ENCODE peak calls at places on chromosomes 7 and 10, in six cellular contexts. A, R, N, I, P and G are unnamed samples. For H3K9me3 and H3K4me1, the result is how much of the 10 kb centered on the place peaks cover.

GRCh38 chr10:6494934-6495592 is 85.0 kb downstream of the PRKCQ start:
- DNase-seq in N (no peak), R (no peak), A (no peak), I (no peak), P (no peak), G (no peak)

GRCh38 chr10:30639946-30640786 is 10.6 kb upstream of the LYZL2 start:
- DNase-seq in N (peak), A (no peak), R (peak), I (no peak), P (peak), G (no peak)

GRCh38 chr10:116080553-116080952 is 192.5 kb downstream of the GFRA1 start:
- DNase-seq in R (no peak), N (no peak), P (no peak), I (no peak), A (no peak), G (no peak)

GRCh38 chr7:100546129-100546867 is 7.3 kb downstream of the AGFG2 start:
- DNase-seq in P (no peak), A (no peak), I (peak), R (peak), N (no peak), G (no peak)

GRCh38 chr10:43888551-43888950 is 239.9 kb upstream of the ZNF32 start:
- DNase-seq in A (no peak), R (peak), P (no peak), I (no peak), N (no peak), G (no peak)

GRCh38 chr7:144027974-144028373 is 20.8 kb upstream of the OR2A5 start:
- DNase-seq in P (no peak), R (no peak), A (no peak), I (no peak), N (no peak), G (no peak)

GRCh38 chr10:123614888-123615287 is 51.3 kb upstream of the GPR26 start:
- DNase-seq in N (peak), R (no peak), P (peak), I (peak), A (peak), G (peak)

GRCh38 chr10:58385784-58386112 is 538 bp downstream of the TFAM start:
- DNase-seq in P (no peak), N (peak), I (peak), R (peak), A (no peak), G (peak)

GRCh38 chr7:131066635-131067034 is 261.0 kb upstream of the MKLN1 start:
- DNase-seq in I (no peak), R (peak), P (no peak), N (no peak), A (no peak), G (no peak)

GRCh38 chr7:100022621-100023020 is 7.2 kb downstream of the ZKSCAN1 start:
- DNase-seq in A (no peak), N (no peak), R (no peak), I (peak), P (no peak), G (no peak)

GRCh38 chr7:148011753-148012152 is 578.8 kb upstream of the C7orf33 start:
- DNase-seq in N (no peak), R (no peak), P (no peak), A (no peak), I (no peak), G (no peak)

GRCh38 chr10:34161948-34162347 is 653.1 kb downstream of the PARD3 start:
- DNase-seq in A (no peak), R (no peak), I (no peak), P (no peak), N (peak), G (no peak)

GRCh38 chr7:10940748-10941358 is 32.8 kb upstream of the PHF14 start:
- DNase-seq in P (no peak), R (peak), N (peak), A (no peak), I (peak), G (no peak)

GRCh38 chr7:35424440-35424839 is 170.5 kb upstream of the TBX20 start:
- DNase-seq in R (no peak), P (no peak), N (no peak), I (no peak), A (no peak), G (no peak)

GRCh38 chr7:46747869-46748576 is 827.0 kb upstream of the IGFBP3 start:
- DNase-seq in A (no peak), I (no peak), P (no peak), R (peak), N (no peak), G (no peak)

GRCh38 chr7:71155236-71155635 is 23.3 kb downstream of the GALNT17 start:
- DNase-seq in R (no peak), A (no peak), N (no peak), P (no peak), I (no peak), G (peak)
- H3K9me3 ChIP-seq in R (under half), A (under half), N (under half), P (under half), I (under half), G (under half)

GRCh38 chr10:131032329-131033165 is 279.0 kb downstream of the TCERG1L start:
- DNase-seq in I (no peak), R (no peak), A (no peak), N (no peak), P (no peak), G (no peak)

GRCh38 chr10:131034451-131034850 is 277.1 kb downstream of the TCERG1L start:
- DNase-seq in N (no peak), I (no peak), P (no peak), R (no peak), A (no peak), G (no peak)

GRCh38 chr10:131038056-131038455 is 273.5 kb downstream of the TCERG1L start:
- DNase-seq in I (no peak), P (no peak), N (no peak), R (no peak), A (no peak), G (no peak)

GRCh38 chr10:131033166-131034085 is 278.1 kb downstream of the TCERG1L start:
- DNase-seq in P (no peak), I (no peak), A (no peak), N (no peak), R (no peak), G (no peak)

DNA sequence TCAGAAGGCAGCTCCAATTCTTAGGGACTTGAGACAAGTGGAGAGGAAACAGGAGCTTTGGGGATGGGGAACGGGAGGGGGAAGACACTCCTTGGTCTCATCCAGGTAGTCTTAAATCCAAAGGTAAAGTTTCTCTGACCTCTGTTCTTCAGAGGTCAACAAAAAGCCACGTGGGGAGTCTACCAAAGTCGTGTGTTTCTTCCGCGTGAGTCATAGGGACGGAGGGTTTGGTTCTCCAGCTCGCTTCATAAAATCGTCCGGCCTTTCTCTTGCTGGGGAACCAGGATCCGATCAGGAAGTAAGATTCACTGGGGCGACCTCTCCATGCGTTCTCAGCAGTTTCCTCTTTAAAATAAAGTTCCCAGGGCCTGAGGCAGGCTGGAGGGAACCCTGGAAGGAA is 275.7 kb downstream of the TCERG1L start:
- DNase-seq in R (no peak), N (no peak), P (no peak), A (no peak), I (no peak), G (no peak)
- H3K4me1 ChIP-seq in R (under half), N (under half), P (under half), A (under half), I (under half), G (under half)

GRCh38 chr10:121764241-121764942 is 163.4 kb downstream of the ATE1 start:
- DNase-seq in P (no peak), A (no peak), I (no peak), R (no peak), N (no peak), G (no peak)
- H3K9me3 ChIP-seq in P (under half), A (under half), I (under half), R (under half), N (under half), G (under half)

DNA sequence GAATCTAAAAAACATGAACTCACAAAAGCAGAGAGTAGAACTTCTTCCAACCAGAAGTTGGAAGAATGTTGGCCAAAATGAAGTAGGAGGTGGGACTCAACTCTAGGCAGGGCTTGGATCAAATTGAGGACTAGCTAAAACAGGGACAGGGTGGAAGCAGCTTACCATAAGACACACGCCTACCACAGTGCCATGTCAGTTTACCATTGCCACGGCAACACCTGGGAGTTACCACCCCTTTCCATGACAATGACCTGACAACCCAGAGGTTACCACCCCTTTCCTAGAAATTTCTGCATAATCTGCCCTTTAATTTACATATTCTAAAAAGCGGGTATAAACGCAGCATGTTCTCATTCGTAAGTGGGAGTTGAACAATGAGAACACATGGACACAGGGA is 72.8 kb downstream of the GCC1 start:
- DNase-seq in N (no peak), P (no peak), R (no peak), I (no peak), A (no peak), G (no peak)
- H3K4me1 ChIP-seq in N (under half), P (under half), R (under half), I (under half), A (under half), G (under half)

GRCh38 chr7:36887969-36888368 is 163.7 kb upstream of the AOAH start:
- DNase-seq in N (no peak), I (no peak), R (no peak), P (no peak), A (no peak), G (no peak)
- H3K9me3 ChIP-seq in N (under half), I (under half), R (under half), P (under half), A (under half), G (under half)

DNA sequence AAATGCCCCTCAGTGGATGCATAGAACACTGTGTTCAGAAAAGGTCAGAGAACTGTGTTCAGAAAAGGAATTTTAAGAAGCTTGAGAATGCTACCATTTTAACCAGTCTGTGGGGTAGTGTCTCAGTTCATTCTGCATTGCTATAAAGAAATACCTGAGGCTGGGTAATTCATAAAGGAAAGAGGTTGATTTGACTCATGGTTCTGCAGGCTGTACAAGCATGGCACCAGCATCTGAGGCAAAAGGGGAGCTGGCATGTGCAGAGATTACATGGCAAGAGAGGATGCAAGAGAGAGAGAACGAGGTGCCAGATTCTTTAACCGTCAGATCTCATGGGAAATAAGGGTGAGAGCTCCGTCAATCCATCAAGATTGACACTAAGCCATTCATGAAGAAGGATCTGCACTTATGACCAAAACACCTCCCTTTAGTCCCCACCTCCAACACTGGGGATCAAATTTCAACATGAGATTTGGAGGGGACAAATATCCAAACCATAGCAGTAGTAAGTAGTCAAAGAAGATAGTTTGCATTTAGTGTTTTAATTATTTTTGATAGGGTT is 119.8 kb downstream of the FAM107B start:
- DNase-seq in A (no peak), I (no peak), P (no peak), N (no peak), R (no peak), G (no peak)
- H3K4me1 ChIP-seq in A (under half), I (under half), P (under half), N (under half), R (under half), G (under half)

DNA sequence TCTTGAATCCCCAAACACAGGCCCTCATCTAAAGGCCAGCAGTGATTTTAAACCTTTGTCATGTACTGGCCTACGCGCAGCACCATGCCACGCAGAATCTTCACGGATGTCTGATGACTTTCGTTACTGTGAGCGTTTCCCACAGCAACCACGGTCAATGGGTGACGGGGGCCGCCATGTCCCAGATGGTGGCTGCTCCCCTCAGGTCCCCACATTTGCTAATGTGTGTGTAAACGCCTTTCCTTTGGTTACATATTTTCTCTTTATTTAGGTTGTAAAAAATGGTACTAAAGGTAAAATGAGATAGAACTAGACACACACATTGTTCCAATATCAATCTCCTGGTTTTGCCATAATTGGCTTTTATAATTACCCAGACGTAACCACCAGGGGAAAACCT is 551.8 kb downstream of the DNAJB6 start:
- DNase-seq in A (no peak), P (no peak), N (no peak), R (no peak), I (no peak), G (no peak)
- H3K9me3 ChIP-seq in A (under half), P (under half), N (under half), R (under half), I (under half), G (under half)

DNA sequence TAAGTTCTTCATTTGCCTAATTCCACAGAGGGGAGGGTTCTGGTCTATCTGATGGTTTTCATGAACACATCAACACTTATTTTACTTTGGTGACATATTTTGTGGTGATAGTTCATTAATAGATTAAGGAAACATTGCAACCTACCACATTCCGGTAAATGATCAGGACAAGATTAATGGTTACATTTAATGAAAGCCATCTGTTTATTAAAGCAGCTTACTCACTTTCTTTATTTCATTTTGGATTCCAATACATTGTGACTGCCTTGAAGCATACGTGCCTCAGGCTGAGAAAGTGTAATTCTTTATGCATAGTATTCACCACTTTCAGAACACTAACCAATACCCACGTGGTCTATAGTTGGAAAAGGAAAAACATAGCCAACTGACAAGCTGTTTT is 101.0 kb downstream of the SKIDA1 start:
- DNase-seq in P (no peak), I (no peak), N (no peak), A (no peak), R (no peak), G (no peak)
- H3K4me1 ChIP-seq in P (under half), I (under half), N (under half), A (under half), R (under half), G (under half)

GRCh38 chr10:109187677-109188076 is 735.6 kb downstream of the XPNPEP1 start:
- DNase-seq in A (no peak), R (peak), I (no peak), N (no peak), P (no peak), G (no peak)

GRCh38 chr10:109191341-109191740 is 732.0 kb downstream of the XPNPEP1 start:
- DNase-seq in P (no peak), R (no peak), N (no peak), A (no peak), I (no peak), G (no peak)

GRCh38 chr10:109191823-109192222 is 731.5 kb downstream of the XPNPEP1 start:
- DNase-seq in A (no peak), P (no peak), I (no peak), N (no peak), R (no peak), G (no peak)
- H3K9me3 ChIP-seq in A (half or more), P (under half), I (under half), N (under half), R (under half), G (under half)